ENCODE peak calls at places on chromosomes 4 and X, in six cellular contexts. Y is astrocyte of the cerebellum, I is endothelial cell, J is mammary epithelial cell, D is tibial artery, O is testis. R is an unnamed sample.

GRCh38 chr4:40507977-40508376 is 121.7 kb downstream of the RBM47 start:
- DNase-seq in Y (no peak), I (no peak), J (no peak), D (no peak), O (no peak), R (no peak)

GRCh38 chr4:74408639-74409038 is 36.3 kb upstream of the AREG start:
- DNase-seq in Y (no peak), I (no peak), J (peak; percentile 96), D (no peak), O (no peak), R (no peak)

GRCh38 chr4:7784131-7784870 is 155.4 kb downstream of the AFAP1 start:
- DNase-seq in Y (no peak), I (no peak), J (no peak), D (no peak), O (no peak), R (no peak)

GRCh38 chr4:108148316-108148715 is 20.4 kb downstream of the LEF1 start:
- DNase-seq in Y (no peak), I (no peak), J (no peak), D (no peak), O (no peak), R (no peak)

GRCh38 chr4:99408346-99408745 is 26.8 kb downstream of the ADH7 start:
- DNase-seq in Y (no peak), I (no peak), J (no peak), D (no peak), O (no peak), R (no peak)

GRCh38 chrX:48761674-48762471 is at the start of gene GLOD5:
- DNase-seq in Y (no peak), I (peak; percentile 11), J (peak; percentile 57), D (no peak), O (peak; percentile 28), R (no peak)

GRCh38 chr4:150119492-150119891 is 41.2 kb downstream of the DCLK2 start:
- DNase-seq in Y (no peak), I (no peak), J (no peak), D (no peak), O (no peak), R (no peak)

GRCh38 chr4:172656055-172656454 is 512.6 kb upstream of the GALNT7 start:
- DNase-seq in Y (no peak), I (no peak), J (no peak), D (no peak), O (no peak), R (no peak)

GRCh38 chr4:80611366-80611765 is 275.8 kb downstream of the CFAP299 start:
- DNase-seq in Y (no peak), I (no peak), J (no peak), D (no peak), O (no peak), R (no peak)

GRCh38 chrX:39196192-39197102 is 395.2 kb downstream of the MID1IP1 start:
- DNase-seq in Y (peak; percentile 55), I (no peak), J (peak; percentile 72), D (no peak), O (peak; percentile 24), R (no peak)

GRCh38 chrX:102126863-102127262 is 1.4 kb downstream of the TCEAL2 start:
- DNase-seq in Y (no peak), I (no peak), J (no peak), D (no peak), O (no peak), R (no peak)

GRCh38 chrX:1451676-1452496 is 823 bp downstream of the ASMTL start:
- DNase-seq in Y (no peak), I (peak; percentile 30), J (no peak), D (peak; percentile 38), O (peak; percentile 11), R (peak; percentile 81)

GRCh38 chr4:110211007-110211769 is 12.8 kb upstream of the ELOVL6 start:
- DNase-seq in Y (peak; percentile 29), I (no peak), J (peak; percentile 32), D (no peak), O (peak; percentile 22), R (no peak)

GRCh38 chr4:110106946-110107325 is 91.5 kb downstream of the ELOVL6 start:
- DNase-seq in Y (peak; percentile 36), I (no peak), J (no peak), D (no peak), O (no peak), R (no peak)

GRCh38 chrX:107823456-107823855 is 2.2 kb upstream of the MID2 start:
- DNase-seq in Y (peak; percentile 37), I (no peak), J (peak; percentile 46), D (no peak), O (no peak), R (no peak)

GRCh38 chr4:80307183-80307735 is 28.3 kb upstream of the CFAP299 start:
- DNase-seq in Y (no peak), I (no peak), J (peak; percentile 21), D (no peak), O (no peak), R (no peak)

GRCh38 chrX:45126158-45126557 is 74.5 kb downstream of the DIPK2B start:
- DNase-seq in Y (no peak), I (no peak), J (no peak), D (no peak), O (no peak), R (no peak)

GRCh38 chr4:17358236-17358635 is 153.7 kb downstream of the QDPR start:
- DNase-seq in Y (peak; percentile 18), I (no peak), J (no peak), D (no peak), O (no peak), R (no peak)

DNA sequence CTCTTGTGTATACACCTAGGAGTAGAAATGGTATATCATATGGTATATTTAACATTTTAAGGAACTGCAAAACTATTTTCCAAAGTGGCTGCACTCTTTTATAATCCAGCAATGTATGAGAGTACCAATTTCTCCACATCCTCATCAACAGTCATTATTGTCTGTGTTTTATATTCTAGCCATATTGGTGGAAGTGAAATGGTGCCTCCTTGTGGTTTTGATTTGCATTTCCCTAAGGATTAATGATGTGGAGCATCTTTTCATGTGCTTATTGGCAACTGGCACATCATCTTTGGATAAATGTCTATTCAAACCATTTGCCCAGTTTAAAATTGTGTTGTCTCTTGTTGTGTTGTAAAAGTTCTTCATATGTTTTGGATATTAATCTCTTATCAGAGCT is 9.6 kb downstream of the BMP15 start:
- DNase-seq in Y (peak; percentile 5), I (peak; percentile 8), J (peak; percentile 23), D (no peak), O (no peak), R (no peak)
- TF ChIP-seq CTCF in Y (peak; percentile 37), I (no peak), J (peak; percentile 62), D (no peak), O (peak; percentile 10), R (peak; percentile 39)

GRCh38 chr4:120897981-120898719 is 24.4 kb downstream of the PRDM5 start:
- DNase-seq in Y (no peak), I (no peak), J (no peak), D (no peak), O (no peak), R (no peak)

GRCh38 chr4:120893314-120893713 is 29.2 kb downstream of the PRDM5 start:
- DNase-seq in Y (no peak), I (no peak), J (no peak), D (no peak), O (no peak), R (no peak)

DNA sequence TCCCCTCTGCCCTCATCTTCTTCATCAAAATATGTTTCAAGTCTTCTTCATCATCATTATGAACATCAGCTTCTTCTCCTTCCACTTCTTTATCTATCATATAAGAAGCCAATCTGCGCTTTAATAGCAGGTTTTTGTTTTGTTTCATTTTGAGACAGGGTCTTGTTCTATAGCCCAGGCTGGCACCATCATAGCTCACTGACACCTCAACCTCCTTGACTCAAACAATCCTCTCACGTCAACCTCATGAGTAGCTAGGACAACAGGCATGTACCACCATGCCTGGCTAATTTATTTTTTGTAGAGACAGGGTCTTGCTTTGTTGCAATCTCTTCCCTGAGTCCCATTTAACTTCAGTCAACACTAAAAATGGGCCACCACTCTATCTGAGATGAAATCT is 27.0 kb downstream of the PRDM5 start:
- DNase-seq in Y (no peak), I (no peak), J (no peak), D (no peak), O (no peak), R (no peak)
- TF ChIP-seq CTCF in Y (no peak), I (no peak), J (no peak), D (no peak), O (no peak), R (no peak)

DNA sequence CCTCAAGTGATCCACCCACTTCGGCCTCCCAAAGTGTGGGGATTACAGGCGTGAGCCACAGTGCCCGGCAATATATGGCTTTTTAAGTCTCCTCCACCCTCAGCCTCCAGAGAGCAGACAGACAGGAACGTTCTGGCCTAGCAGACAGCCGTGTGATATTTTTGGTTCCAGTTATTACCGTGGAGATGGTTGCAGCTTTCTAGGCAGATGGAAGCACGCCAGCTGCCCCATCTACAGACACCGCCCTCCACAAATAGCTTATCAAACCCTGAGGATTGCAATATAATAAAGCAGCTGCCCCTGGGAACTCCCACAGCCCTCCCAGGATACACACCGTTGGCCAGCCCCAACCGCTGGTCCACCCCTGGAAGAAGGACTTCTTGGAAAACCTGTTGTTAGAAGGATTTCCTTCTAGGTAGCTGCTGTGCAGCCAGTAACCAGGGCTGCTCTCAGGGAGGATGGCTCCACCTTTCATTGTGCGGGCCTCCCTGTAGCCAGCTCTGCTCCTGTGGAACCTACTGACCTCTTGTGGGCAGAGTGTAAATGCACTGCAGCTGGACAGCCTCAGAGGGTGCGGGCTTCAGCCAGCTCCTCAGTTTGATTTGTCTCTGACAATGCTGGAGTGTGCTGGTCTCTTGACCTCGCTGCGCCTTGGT is 44.0 kb downstream of the SLC25A5 start:
- DNase-seq in Y (peak; percentile 40), I (peak; percentile 50), J (peak; percentile 60), D (peak; percentile 29), O (peak; percentile 70), R (no peak)
- TF ChIP-seq CTCF in Y (peak; percentile 71), I (no peak), J (peak; percentile 80), D (peak; percentile 66), O (peak; percentile 19), R (peak; percentile 74)

GRCh38 chrX:19906293-19906692 is 18.9 kb upstream of the SH3KBP1 start:
- DNase-seq in Y (no peak), I (no peak), J (no peak), D (no peak), O (no peak), R (no peak)

GRCh38 chrX:19902110-19902509 is 14.7 kb upstream of the SH3KBP1 start:
- DNase-seq in Y (no peak), I (no peak), J (no peak), D (no peak), O (no peak), R (no peak)

GRCh38 chrX:19909761-19910160 is 22.4 kb upstream of the SH3KBP1 start:
- DNase-seq in Y (no peak), I (no peak), J (no peak), D (no peak), O (no peak), R (no peak)

GRCh38 chrX:19907794-19908193 is 20.4 kb upstream of the SH3KBP1 start:
- DNase-seq in Y (no peak), I (no peak), J (no peak), D (no peak), O (no peak), R (no peak)

DNA sequence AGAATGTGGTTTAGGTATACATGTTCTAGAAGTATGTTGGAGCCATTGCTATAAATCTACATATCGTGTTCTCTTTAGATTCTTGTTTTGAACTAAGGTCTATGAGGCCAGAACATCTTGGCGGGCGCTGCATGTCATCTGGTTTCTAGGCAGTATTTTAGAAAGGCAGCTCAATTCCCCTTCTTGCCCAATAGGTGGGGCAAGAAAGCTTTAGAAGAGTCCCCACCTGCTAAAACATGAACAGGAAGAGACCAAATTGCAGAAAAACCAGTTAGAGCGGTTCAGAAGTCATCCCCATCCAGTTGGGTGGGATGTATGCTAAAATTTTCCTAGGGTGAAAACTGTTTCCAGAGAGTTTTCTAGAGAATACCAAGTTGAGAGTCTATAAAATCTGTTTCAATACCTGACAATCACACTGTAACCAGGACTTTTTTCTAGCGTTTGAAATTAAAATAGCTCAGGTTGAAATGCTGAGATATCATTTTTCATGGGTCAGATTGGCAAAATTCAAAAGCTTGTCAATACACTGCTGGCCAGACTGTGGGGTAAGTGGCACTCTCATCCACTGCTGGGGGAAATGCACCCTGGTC is 17.5 kb upstream of the SH3KBP1 start:
- DNase-seq in Y (peak; percentile 16), I (no peak), J (peak; percentile 54), D (no peak), O (peak; percentile 33), R (no peak)
- TF ChIP-seq CTCF in Y (peak; percentile 79), I (peak; percentile 32), J (peak; percentile 80), D (peak; percentile 58), O (peak; percentile 39), R (peak; percentile 67)

R was measured in osteocyte.